ENCODE peak calls at places on chromosomes 4 and X, in four cellular contexts. W, D, S and U are unnamed samples. For H3K27me3, the result is how much of the 10 kb centered on the place peaks cover.

GRCh38 chrX:57596109-57596870 is 4.5 kb downstream of the ZXDB start:
- DNase-seq in W (no peak), D (no peak), S (no peak), U (no peak)

GRCh38 chr4:75495489-75495888 is 18.7 kb downstream of the RCHY1 start:
- DNase-seq in W (no peak), D (no peak), S (no peak), U (no peak)

GRCh38 chrX:147900349-147900748 is 11.4 kb upstream of the FMR1 start:
- DNase-seq in W (no peak), D (no peak), S (no peak), U (no peak)

GRCh38 chrX:103681443-103681842 is 5.1 kb downstream of the MORF4L2 start:
- DNase-seq in W (peak), D (no peak), S (no peak), U (no peak)

GRCh38 chr4:73917081-73917501 is 47.9 kb downstream of the CXCL1 start:
- DNase-seq in W (peak), D (no peak), S (no peak), U (peak)

GRCh38 chr4:158793021-158793420 is 24.2 kb downstream of the FNIP2 start:
- DNase-seq in W (no peak), D (no peak), S (no peak), U (no peak)

GRCh38 chr4:75735525-75735924 is 11.1 kb downstream of the USO1 start:
- DNase-seq in W (no peak), D (no peak), S (no peak), U (no peak)

GRCh38 chr4:151284534-151285245 is 7.7 kb downstream of the PRSS48 start:
- DNase-seq in W (no peak), D (no peak), S (peak), U (no peak)

GRCh38 chr4:147456706-147457105 is 24.2 kb upstream of the EDNRA start:
- DNase-seq in W (no peak), D (no peak), S (no peak), U (no peak)

GRCh38 chr4:148126825-148127224 is 315.4 kb downstream of the NR3C2 start:
- DNase-seq in W (peak), D (no peak), S (no peak), U (no peak)

GRCh38 chr4:67659065-67659464 is 41.9 kb downstream of the UBA6 start:
- DNase-seq in W (no peak), D (no peak), S (no peak), U (no peak)

GRCh38 chr4:12761694-12762093 is 722.4 kb downstream of the RAB28 start:
- DNase-seq in W (no peak), D (no peak), S (no peak), U (no peak)

GRCh38 chrX:15849555-15849954 is 5.1 kb downstream of the AP1S2 start:
- DNase-seq in W (no peak), D (no peak), S (peak), U (no peak)

GRCh38 chrX:40513012-40513411 is 67.8 kb upstream of the ATP6AP2 start:
- DNase-seq in W (no peak), D (no peak), S (no peak), U (no peak)

GRCh38 chr4:4392501-4393183 is 5.7 kb downstream of the NSG1 start:
- DNase-seq in W (no peak), D (no peak), S (no peak), U (no peak)

GRCh38 chrX:106897259-106897658 is 5.9 kb downstream of the RIPPLY1 start:
- DNase-seq in W (peak), D (no peak), S (no peak), U (no peak)

GRCh38 chr4:85474818-85475630 is at the start of gene ARHGAP24:
- DNase-seq in W (peak), D (peak), S (peak), U (peak)

GRCh38 chr4:84809946-84810345 is 156.5 kb downstream of the WDFY3 start:
- DNase-seq in W (no peak), D (no peak), S (no peak), U (no peak)

GRCh38 chrX:13266641-13267420 is 53.0 kb downstream of the ATXN3L start:
- DNase-seq in W (peak), D (no peak), S (no peak), U (no peak)

GRCh38 chr4:8030121-8030781 is 90.6 kb upstream of the AFAP1 start:
- DNase-seq in W (no peak), D (no peak), S (no peak), U (no peak)

GRCh38 chrX:1394731-1395501 is 3.0 kb upstream of the SLC25A6 start:
- DNase-seq in W (no peak), D (peak), S (peak), U (no peak)

GRCh38 chr4:118845552-118846065 is 9.7 kb upstream of the SEC24D start:
- DNase-seq in W (no peak), D (no peak), S (no peak), U (no peak)

GRCh38 chr4:128186623-128187022 is 101.0 kb downstream of the PGRMC2 start:
- DNase-seq in W (no peak), D (no peak), S (no peak), U (no peak)

GRCh38 chr4:68361146-68361589 is 11.3 kb upstream of the YTHDC1 start:
- DNase-seq in W (peak), D (no peak), S (no peak), U (no peak)

GRCh38 chr4:31235961-31236360 is 515.8 kb downstream of the PCDH7 start:
- DNase-seq in W (no peak), D (no peak), S (no peak), U (no peak)

GRCh38 chr4:81600511-81601269 is 129.0 kb upstream of the RASGEF1B start:
- DNase-seq in W (no peak), D (no peak), S (no peak), U (no peak)

GRCh38 chrX:42678133-42678532 is 99.8 kb downstream of the PPP1R2C start:
- DNase-seq in W (peak), D (no peak), S (no peak), U (no peak)

GRCh38 chr4:52038109-52038912 is at the start of gene SGCB:
- DNase-seq in W (peak), D (peak), S (peak), U (no peak)

GRCh38 chr4:4260185-4260751 is 12.2 kb upstream of the TMEM128 start:
- DNase-seq in W (peak), D (no peak), S (no peak), U (no peak)

GRCh38 chr4:55509272-55509671 is 37.4 kb downstream of the CLOCK start:
- DNase-seq in W (peak), D (no peak), S (no peak), U (no peak)

GRCh38 chr4:85672116-85672515 is 197.2 kb downstream of the ARHGAP24 start:
- DNase-seq in W (no peak), D (no peak), S (no peak), U (no peak)

GRCh38 chr4:3369781-3370660 is 71.7 kb upstream of the HGFAC start:
- DNase-seq in W (peak), D (no peak), S (peak), U (peak)

GRCh38 chr4:87965501-87965975 is 10.0 kb upstream of the SPP1 start:
- DNase-seq in W (no peak), D (peak), S (peak), U (no peak)

GRCh38 chr4:77466430-77466829 is 139.2 kb upstream of the CXCL13 start:
- DNase-seq in W (no peak), D (no peak), S (no peak), U (no peak)

GRCh38 chrX:13717697-13718483 is 16.5 kb downstream of the TRAPPC2 start:
- DNase-seq in W (peak), D (no peak), S (no peak), U (no peak)

GRCh38 chrX:10681167-10681566 is 60.8 kb upstream of the MID1 start:
- DNase-seq in W (no peak), D (no peak), S (no peak), U (no peak)

GRCh38 chr4:80240976-80241375 is 25.5 kb upstream of the FGF5 start:
- DNase-seq in W (peak), D (no peak), S (no peak), U (no peak)

DNA sequence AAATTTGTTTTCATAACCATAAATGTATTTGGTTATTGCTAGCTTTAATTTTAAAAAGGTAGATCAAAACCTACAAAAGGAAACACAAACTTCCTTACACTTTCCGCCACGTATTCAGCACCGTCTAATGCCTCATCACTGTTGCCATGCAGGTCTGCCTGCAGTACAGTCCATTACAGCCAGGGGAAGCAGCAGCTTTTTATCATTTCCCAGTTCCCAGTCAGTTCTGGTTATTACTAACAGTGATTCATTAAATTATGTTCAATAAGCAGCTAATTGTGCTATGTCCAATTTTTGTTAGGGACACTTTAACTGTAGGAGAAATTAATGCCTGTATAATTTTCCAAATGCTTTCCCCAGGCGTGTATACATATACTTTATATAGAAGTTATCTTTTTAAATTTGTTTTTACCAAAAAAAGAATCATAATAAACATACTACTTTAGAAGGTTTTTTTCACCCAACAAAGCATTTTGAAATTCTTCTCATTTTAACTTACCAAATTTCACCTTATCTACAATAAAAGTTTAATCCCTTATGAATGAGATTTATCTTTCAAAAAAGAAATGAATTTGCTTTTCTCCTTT is 93.3 kb downstream of the ANXA3 start:
- DNase-seq in W (peak), D (peak), S (peak), U (peak)
- H3K4me3 ChIP-seq in W (no peak), D (no peak), S (no peak), U (no peak)

DNA sequence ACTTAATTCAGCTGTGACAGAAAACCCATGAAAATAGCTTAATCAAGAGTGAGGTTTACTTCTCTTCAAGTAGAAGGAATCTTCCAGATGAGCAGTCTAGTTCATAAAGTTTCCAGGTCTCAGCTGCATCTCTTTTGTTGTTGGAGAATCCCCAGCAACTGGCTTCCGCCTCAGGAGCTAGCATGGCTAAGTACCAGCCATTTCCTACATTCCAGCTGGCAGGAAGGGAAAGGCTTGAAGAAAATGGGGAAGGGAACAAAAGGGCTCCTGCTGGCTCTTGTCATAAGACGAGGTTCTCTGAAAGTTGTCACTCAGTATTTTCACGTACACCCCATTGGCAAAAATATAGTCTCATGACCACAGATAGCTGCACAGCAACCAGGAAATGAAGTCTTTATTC is 27.3 kb upstream of the TRIM2 start:
- DNase-seq in W (no peak), D (no peak), S (no peak), U (no peak)
- TF ChIP-seq CTCF in W (no peak), D (no peak), S (no peak), U (no peak)

GRCh38 chr4:182495111-182495510 is 251.9 kb downstream of the TENM3 start:
- DNase-seq in W (no peak), D (no peak), S (no peak), U (no peak)
- H3K27me3 ChIP-seq in W (under half), D (under half), S (under half), U (under half)

GRCh38 chr4:6270691-6271121 is 1.1 kb downstream of the WFS1 start:
- DNase-seq in W (peak), D (peak), S (no peak), U (no peak)

GRCh38 chr4:6269651-6270511 is at the start of gene WFS1:
- DNase-seq in W (peak), D (peak), S (peak), U (peak)

GRCh38 chr4:6267573-6267972 is 2.1 kb upstream of the WFS1 start:
- DNase-seq in W (no peak), D (no peak), S (no peak), U (no peak)

GRCh38 chr4:6269400-6269650 is 325 bp upstream of the WFS1 start:
- DNase-seq in W (no peak), D (no peak), S (no peak), U (no peak)

GRCh38 chr4:6268650-6269399 is 825 bp upstream of the WFS1 start:
- DNase-seq in W (no peak), D (peak), S (no peak), U (no peak)
- H3K4me3 ChIP-seq in W (peak), D (peak), S (peak), U (peak)

GRCh38 chrX:7927259-7928167 is at the start of gene PNPLA4:
- DNase-seq in W (peak), D (peak), S (peak), U (peak)

GRCh38 chrX:7921750-7922149 is 5.5 kb downstream of the PNPLA4 start:
- DNase-seq in W (no peak), D (no peak), S (no peak), U (no peak)

GRCh38 chrX:7926501-7926900 is 712 bp downstream of the PNPLA4 start:
- DNase-seq in W (peak), D (no peak), S (no peak), U (no peak)

GRCh38 chrX:7926914-7927258 is 327 bp downstream of the PNPLA4 start:
- DNase-seq in W (no peak), D (no peak), S (no peak), U (no peak)

GRCh38 chrX:7925867-7926472 is 1.2 kb downstream of the PNPLA4 start:
- DNase-seq in W (peak), D (peak), S (peak), U (peak)
- TF ChIP-seq CTCF in W (peak), D (peak), S (peak), U (peak)

GRCh38 chrX:11722304-11722703 is 35.7 kb upstream of the MSL3 start:
- DNase-seq in W (no peak), D (no peak), S (no peak), U (no peak)
- H3K27me3 ChIP-seq in W (under half), D (under half), S (under half), U (under half)

GRCh38 chr4:6885953-6886557 is 23.6 kb upstream of the TBC1D14 start:
- DNase-seq in W (peak), D (peak), S (no peak), U (peak)

GRCh38 chr4:6887591-6888371 is 21.8 kb upstream of the TBC1D14 start:
- DNase-seq in W (no peak), D (peak), S (no peak), U (no peak)

GRCh38 chr4:6888506-6889071 is 21.0 kb upstream of the TBC1D14 start:
- DNase-seq in W (no peak), D (no peak), S (no peak), U (no peak)

GRCh38 chr4:6889101-6889735 is 20.4 kb upstream of the TBC1D14 start:
- DNase-seq in W (no peak), D (no peak), S (no peak), U (no peak)

GRCh38 chr4:6886886-6887285 is 22.7 kb upstream of the TBC1D14 start:
- DNase-seq in W (no peak), D (no peak), S (no peak), U (no peak)
- H3K4me3 ChIP-seq in W (no peak), D (no peak), S (no peak), U (no peak)

GRCh38 chr4:42302348-42302747 is 94.9 kb upstream of the SHISA3 start:
- DNase-seq in W (no peak), D (no peak), S (peak), U (no peak)
- TF ChIP-seq CTCF in W (peak), D (no peak), S (peak), U (peak)

GRCh38 chr4:122819708-122820449 is 6.8 kb upstream of the FGF2 start:
- DNase-seq in W (peak), D (no peak), S (no peak), U (no peak)

GRCh38 chr4:122823476-122823875 is 3.2 kb upstream of the FGF2 start:
- DNase-seq in W (no peak), D (no peak), S (no peak), U (no peak)

GRCh38 chr4:122821097-122821496 is 5.5 kb upstream of the FGF2 start:
- DNase-seq in W (no peak), D (no peak), S (no peak), U (no peak)

GRCh38 chr4:122824616-122825015 is 2.0 kb upstream of the FGF2 start:
- DNase-seq in W (no peak), D (no peak), S (no peak), U (no peak)

GRCh38 chr4:122822466-122822865 is 4.2 kb upstream of the FGF2 start:
- DNase-seq in W (no peak), D (no peak), S (no peak), U (no peak)
- H3K27me3 ChIP-seq in W (under half), D (half or more), S (under half), U (under half)

DNA sequence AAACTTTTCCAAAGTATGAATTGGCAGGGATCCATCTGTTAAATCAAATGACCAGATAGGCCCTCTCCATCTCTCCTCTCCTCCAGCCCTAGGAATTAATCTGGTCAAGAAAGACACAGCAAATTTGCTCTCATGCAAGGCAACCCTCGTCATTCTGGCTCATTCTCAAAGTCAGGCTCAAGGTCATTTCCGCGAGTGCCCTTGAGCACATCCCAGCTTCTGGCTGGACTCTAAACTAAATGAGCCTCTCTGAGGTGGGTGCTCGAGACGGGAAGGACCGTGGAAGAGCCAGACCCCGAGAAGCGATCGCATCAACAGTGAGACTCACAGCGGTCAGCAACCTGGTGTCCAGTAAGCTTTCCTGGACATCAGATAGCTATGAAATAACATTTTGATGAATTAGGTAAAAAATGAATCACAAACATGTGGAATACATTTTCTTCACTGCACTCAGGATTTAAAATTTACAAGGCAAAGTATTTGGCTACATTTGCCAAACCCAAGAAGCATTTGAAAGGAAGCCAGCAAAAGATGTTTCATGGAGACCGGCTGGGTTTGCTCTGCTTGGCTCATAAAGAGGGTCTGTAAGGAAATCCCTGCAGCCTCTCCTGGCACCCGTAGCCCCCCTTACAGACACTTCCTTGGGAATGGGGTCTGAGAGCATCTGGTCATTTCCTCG is 121.0 kb downstream of the ENPP6 start:
- DNase-seq in W (peak), D (no peak), S (no peak), U (no peak)
- H3K4me3 ChIP-seq in W (peak), D (peak), S (no peak), U (no peak)